ENCODE peak calls at places on chromosomes 6 and 20, in six cellular contexts. P, G, V, Y, Z and I are unnamed samples.

GRCh38 chr6:114181629-114182028 is 161.2 kb downstream of the HS3ST5 start:
- DNase-seq in P (no peak), G (no peak), V (no peak), Y (no peak), Z (no peak), I (no peak)

GRCh38 chr20:62237772-62238568 is at the start of gene OSBPL2:
- DNase-seq in P (peak; percentile 100), G (peak; percentile 100), V (peak; percentile 99), Y (peak; percentile 99), Z (peak; percentile 100), I (peak; percentile 98)

GRCh38 chr20:37935435-37935834 is 32.5 kb downstream of the VSTM2L start:
- DNase-seq in P (no peak), G (no peak), V (no peak), Y (no peak), Z (no peak), I (no peak)

GRCh38 chr6:3208096-3208774 is 19.2 kb downstream of the TUBB2B start:
- DNase-seq in P (peak; percentile 51), G (no peak), V (no peak), Y (peak; percentile 91), Z (no peak), I (peak; percentile 17)

GRCh38 chr6:139546117-139546495 is 171.7 kb upstream of the CITED2 start:
- DNase-seq in P (no peak), G (no peak), V (no peak), Y (no peak), Z (no peak), I (no peak)

GRCh38 chr6:40912158-40912946 is 126.7 kb downstream of the UNC5CL start:
- DNase-seq in P (peak; percentile 48), G (no peak), V (peak; percentile 28), Y (no peak), Z (no peak), I (peak; percentile 69)

GRCh38 chr6:168243812-168244376 is 75.7 kb downstream of the DACT2 start:
- DNase-seq in P (no peak), G (no peak), V (no peak), Y (no peak), Z (no peak), I (no peak)

GRCh38 chr6:25793970-25794369 is 37.9 kb downstream of the SLC17A1 start:
- DNase-seq in P (no peak), G (no peak), V (no peak), Y (no peak), Z (no peak), I (no peak)

GRCh38 chr6:122620428-122620827 is 10.2 kb downstream of the PKIB start:
- DNase-seq in P (no peak), G (no peak), V (no peak), Y (no peak), Z (no peak), I (no peak)

GRCh38 chr20:61184194-61184593 is 67.9 kb upstream of the CDH4 start:
- DNase-seq in P (no peak), G (no peak), V (no peak), Y (no peak), Z (no peak), I (no peak)

GRCh38 chr6:34341481-34341971 is 50.9 kb downstream of the NUDT3 start:
- DNase-seq in P (no peak), G (no peak), V (no peak), Y (no peak), Z (no peak), I (no peak)

GRCh38 chr6:127547909-127548649 is 28.9 kb upstream of the C6orf58 start:
- DNase-seq in P (peak; percentile 7), G (no peak), V (no peak), Y (no peak), Z (no peak), I (peak; percentile 32)

GRCh38 chr6:167580512-167580911 is 246.2 kb upstream of the AFDN start:
- DNase-seq in P (no peak), G (no peak), V (no peak), Y (no peak), Z (no peak), I (no peak)

GRCh38 chr6:150211700-150212615 is 69.1 kb downstream of the PPP1R14C start:
- DNase-seq in P (no peak), G (no peak), V (no peak), Y (no peak), Z (no peak), I (peak; percentile 20)

GRCh38 chr6:36050305-36050704 is 22.7 kb downstream of the MAPK14 start:
- DNase-seq in P (no peak), G (no peak), V (no peak), Y (no peak), Z (no peak), I (no peak)

GRCh38 chr20:45890997-45891983 is at the start of the genes CTSA and NEURL2:
- DNase-seq in P (peak; percentile 100), G (peak; percentile 73), V (peak; percentile 87), Y (peak; percentile 97), Z (peak; percentile 70), I (peak; percentile 95)

GRCh38 chr20:46999821-47000465 is 105.3 kb downstream of the EYA2 start:
- DNase-seq in P (no peak), G (no peak), V (no peak), Y (no peak), Z (no peak), I (no peak)

GRCh38 chr20:47411161-47411560 is 54.7 kb upstream of the ZMYND8 start:
- DNase-seq in P (no peak), G (no peak), V (no peak), Y (no peak), Z (no peak), I (no peak)

GRCh38 chr6:162198072-162198471 is 529.5 kb downstream of the PRKN start:
- DNase-seq in P (no peak), G (no peak), V (no peak), Y (no peak), Z (no peak), I (peak; percentile 52)

GRCh38 chr6:125316621-125317020 is 14.9 kb upstream of the HDDC2 start:
- DNase-seq in P (no peak), G (no peak), V (no peak), Y (no peak), Z (no peak), I (no peak)

GRCh38 chr6:586553-586952 is 70.3 kb downstream of the HUS1B start:
- DNase-seq in P (no peak), G (no peak), V (no peak), Y (no peak), Z (no peak), I (no peak)

GRCh38 chr6:11324453-11325023 is 92.1 kb upstream of the NEDD9 start:
- DNase-seq in P (no peak), G (peak; percentile 35), V (no peak), Y (no peak), Z (no peak), I (no peak)

GRCh38 chr20:50226093-50226974 is 35.7 kb downstream of the CEBPB start:
- DNase-seq in P (peak; percentile 75), G (no peak), V (no peak), Y (peak; percentile 87), Z (no peak), I (no peak)

GRCh38 chr6:142935553-142936517 is 9.1 kb downstream of the HIVEP2 start:
- DNase-seq in P (no peak), G (no peak), V (no peak), Y (peak; percentile 56), Z (no peak), I (no peak)

GRCh38 chr20:49280463-49281058 is 2.7 kb upstream of the ZNFX1 start:
- DNase-seq in P (no peak), G (no peak), V (no peak), Y (no peak), Z (no peak), I (no peak)

GRCh38 chr20:35616465-35617396 is 1.1 kb downstream of the SPAG4 start:
- DNase-seq in P (no peak), G (no peak), V (peak; percentile 70), Y (peak; percentile 96), Z (no peak), I (peak; percentile 100)

GRCh38 chr6:65191412-65191811 is 515.6 kb downstream of the EYS start:
- DNase-seq in P (no peak), G (no peak), V (no peak), Y (no peak), Z (no peak), I (peak; percentile 8)

GRCh38 chr6:156842598-156843250 is 65.5 kb downstream of the ARID1B start:
- DNase-seq in P (no peak), G (no peak), V (no peak), Y (no peak), Z (no peak), I (no peak)

GRCh38 chr6:91130126-91130525 is 543.3 kb upstream of the MAP3K7 start:
- DNase-seq in P (no peak), G (no peak), V (no peak), Y (no peak), Z (no peak), I (no peak)

GRCh38 chr6:5036309-5036708 is 32.5 kb upstream of the RPP40 start:
- DNase-seq in P (no peak), G (no peak), V (peak; percentile 57), Y (no peak), Z (no peak), I (peak; percentile 94)

GRCh38 chr6:26251354-26252081 is 113.5 kb upstream of the BTN3A2 start:
- DNase-seq in P (peak; percentile 78), G (no peak), V (peak; percentile 60), Y (no peak), Z (peak; percentile 18), I (peak; percentile 91)

GRCh38 chr20:50728981-50729874 is 2.2 kb upstream of the PARD6B start:
- DNase-seq in P (no peak), G (no peak), V (no peak), Y (no peak), Z (no peak), I (no peak)

GRCh38 chr6:152879681-152880080 is 103.2 kb downstream of the FBXO5 start:
- DNase-seq in P (no peak), G (no peak), V (no peak), Y (no peak), Z (no peak), I (no peak)

GRCh38 chr20:58722877-58723627 is 30.5 kb downstream of the NPEPL1 start:
- DNase-seq in P (no peak), G (no peak), V (no peak), Y (peak; percentile 37), Z (no peak), I (no peak)

GRCh38 chr20:23160536-23161243 is 74.6 kb upstream of the CD93 start:
- DNase-seq in P (no peak), G (no peak), V (no peak), Y (no peak), Z (no peak), I (peak; percentile 59)

GRCh38 chr6:105545206-105545920 is 142.5 kb upstream of the PREP start:
- DNase-seq in P (no peak), G (no peak), V (no peak), Y (no peak), Z (no peak), I (no peak)

GRCh38 chr20:3738109-3739053 is 5.9 kb downstream of the HSPA12B start:
- DNase-seq in P (no peak), G (no peak), V (no peak), Y (no peak), Z (no peak), I (no peak)

GRCh38 chr6:134437376-134437775 is 119.5 kb upstream of the SGK1 start:
- DNase-seq in P (no peak), G (no peak), V (no peak), Y (no peak), Z (no peak), I (no peak)

GRCh38 chr20:32203556-32204484 is 3.7 kb downstream of the PLAGL2 start:
- DNase-seq in P (no peak), G (peak; percentile 67), V (no peak), Y (no peak), Z (no peak), I (no peak)